ENCODE peak calls at places on chromosome 1, in nine cellular contexts. One of them, this sample, is unnamed.

GRCh38 chr1:206495493-206496046 is 11.8 kb upstream of the RASSF5 start:
- DNase-seq in colonic mucosa: no peak
- DNase-seq in CD4-positive, alpha-beta memory T cell: no peak
- DNase-seq in Caco-2: no peak
- DNase-seq in lower lobe of right lung: no peak
- DNase-seq in mesendoderm: no peak
- DNase-seq in mucosa of descending colon: no peak
- DNase-seq in breast epithelium: no peak
- DNase-seq in cardiac muscle cell: peak; percentile 77
- DNase-seq in this sample: no peak

GRCh38 chr1:156502749-156503671 is 2.4 kb upstream of the MEF2D start:
- DNase-seq in colonic mucosa: peak; percentile 80
- DNase-seq in CD4-positive, alpha-beta memory T cell: no peak
- DNase-seq in Caco-2: peak; percentile 90
- DNase-seq in lower lobe of right lung: peak; percentile 84
- DNase-seq in mesendoderm: peak; percentile 99
- DNase-seq in mucosa of descending colon: no peak
- DNase-seq in breast epithelium: no peak
- DNase-seq in cardiac muscle cell: peak; percentile 92
- DNase-seq in this sample: peak; percentile 65

GRCh38 chr1:245337829-245338484 is 183.2 kb downstream of the KIF26B start:
- DNase-seq in colonic mucosa: no peak
- DNase-seq in CD4-positive, alpha-beta memory T cell: no peak
- DNase-seq in Caco-2: peak; percentile 16
- DNase-seq in lower lobe of right lung: no peak
- DNase-seq in mesendoderm: peak; percentile 81
- DNase-seq in mucosa of descending colon: no peak
- DNase-seq in breast epithelium: no peak
- DNase-seq in cardiac muscle cell: peak; percentile 19
- DNase-seq in this sample: no peak

GRCh38 chr1:210607361-210607760 is 278.7 kb downstream of the HHAT start:
- DNase-seq in colonic mucosa: no peak
- DNase-seq in CD4-positive, alpha-beta memory T cell: no peak
- DNase-seq in Caco-2: no peak
- DNase-seq in lower lobe of right lung: no peak
- DNase-seq in mesendoderm: no peak
- DNase-seq in mucosa of descending colon: no peak
- DNase-seq in breast epithelium: no peak
- DNase-seq in cardiac muscle cell: no peak
- DNase-seq in this sample: no peak

GRCh38 chr1:91635763-91636162 is 135.1 kb downstream of the CDC7 start:
- DNase-seq in colonic mucosa: no peak
- DNase-seq in CD4-positive, alpha-beta memory T cell: no peak
- DNase-seq in Caco-2: no peak
- DNase-seq in lower lobe of right lung: no peak
- DNase-seq in mesendoderm: no peak
- DNase-seq in mucosa of descending colon: no peak
- DNase-seq in breast epithelium: no peak
- DNase-seq in cardiac muscle cell: no peak
- DNase-seq in this sample: no peak

GRCh38 chr1:212237651-212238050 is 47.6 kb upstream of the PPP2R5A start:
- DNase-seq in colonic mucosa: peak; percentile 56
- DNase-seq in CD4-positive, alpha-beta memory T cell: no peak
- DNase-seq in Caco-2: peak; percentile 42
- DNase-seq in lower lobe of right lung: no peak
- DNase-seq in mesendoderm: no peak
- DNase-seq in mucosa of descending colon: no peak
- DNase-seq in breast epithelium: no peak
- DNase-seq in cardiac muscle cell: no peak
- DNase-seq in this sample: no peak

GRCh38 chr1:5933676-5934057 is 58.6 kb downstream of the NPHP4 start:
- DNase-seq in colonic mucosa: no peak
- DNase-seq in CD4-positive, alpha-beta memory T cell: no peak
- DNase-seq in Caco-2: no peak
- DNase-seq in lower lobe of right lung: no peak
- DNase-seq in mesendoderm: no peak
- DNase-seq in mucosa of descending colon: no peak
- DNase-seq in breast epithelium: no peak
- DNase-seq in cardiac muscle cell: peak; percentile 77
- DNase-seq in this sample: no peak

GRCh38 chr1:117416004-117416403 is 48.8 kb downstream of the MAN1A2 start:
- DNase-seq in colonic mucosa: no peak
- DNase-seq in CD4-positive, alpha-beta memory T cell: no peak
- DNase-seq in Caco-2: no peak
- DNase-seq in lower lobe of right lung: no peak
- DNase-seq in mesendoderm: no peak
- DNase-seq in mucosa of descending colon: no peak
- DNase-seq in breast epithelium: no peak
- DNase-seq in cardiac muscle cell: no peak
- DNase-seq in this sample: no peak

GRCh38 chr1:165573787-165574186 is 30.0 kb downstream of the LRRC52 start:
- DNase-seq in colonic mucosa: no peak
- DNase-seq in CD4-positive, alpha-beta memory T cell: no peak
- DNase-seq in Caco-2: no peak
- DNase-seq in lower lobe of right lung: no peak
- DNase-seq in mesendoderm: no peak
- DNase-seq in mucosa of descending colon: no peak
- DNase-seq in breast epithelium: no peak
- DNase-seq in cardiac muscle cell: no peak
- DNase-seq in this sample: no peak

GRCh38 chr1:165580931-165581871 is 37.4 kb downstream of the LRRC52 start:
- DNase-seq in colonic mucosa: no peak
- DNase-seq in CD4-positive, alpha-beta memory T cell: no peak
- DNase-seq in Caco-2: no peak
- DNase-seq in lower lobe of right lung: no peak
- DNase-seq in mesendoderm: no peak
- DNase-seq in mucosa of descending colon: no peak
- DNase-seq in breast epithelium: no peak
- DNase-seq in cardiac muscle cell: no peak
- DNase-seq in this sample: no peak

GRCh38 chr1:165574295-165574694 is 30.5 kb downstream of the LRRC52 start:
- DNase-seq in colonic mucosa: no peak
- DNase-seq in CD4-positive, alpha-beta memory T cell: no peak
- DNase-seq in Caco-2: no peak
- DNase-seq in lower lobe of right lung: no peak
- DNase-seq in mesendoderm: no peak
- DNase-seq in mucosa of descending colon: no peak
- DNase-seq in breast epithelium: no peak
- DNase-seq in cardiac muscle cell: no peak
- DNase-seq in this sample: no peak

GRCh38 chr1:165577707-165578106 is 33.9 kb downstream of the LRRC52 start:
- DNase-seq in colonic mucosa: no peak
- DNase-seq in CD4-positive, alpha-beta memory T cell: no peak
- DNase-seq in Caco-2: no peak
- DNase-seq in lower lobe of right lung: no peak
- DNase-seq in mesendoderm: no peak
- DNase-seq in mucosa of descending colon: no peak
- DNase-seq in breast epithelium: no peak
- DNase-seq in cardiac muscle cell: no peak
- DNase-seq in this sample: no peak

GRCh38 chr1:165575700-165576099 is 31.9 kb downstream of the LRRC52 start:
- DNase-seq in colonic mucosa: no peak
- DNase-seq in CD4-positive, alpha-beta memory T cell: no peak
- DNase-seq in Caco-2: no peak
- DNase-seq in lower lobe of right lung: no peak
- DNase-seq in mesendoderm: no peak
- DNase-seq in mucosa of descending colon: no peak
- DNase-seq in breast epithelium: no peak
- DNase-seq in cardiac muscle cell: no peak
- DNase-seq in this sample: no peak
- H3K4me1 ChIP-seq in colonic mucosa: no peaks in the 10 kb centered on the region
- H3K4me1 ChIP-seq in CD4-positive, alpha-beta memory T cell: no peaks in the 10 kb centered on the region
- H3K4me1 ChIP-seq in Caco-2: no peaks in the 10 kb centered on the region
- H3K4me1 ChIP-seq in lower lobe of right lung: no peaks in the 10 kb centered on the region
- H3K4me1 ChIP-seq in mesendoderm: no peaks in the 10 kb centered on the region
- H3K4me1 ChIP-seq in mucosa of descending colon: no peaks in the 10 kb centered on the region
- H3K4me1 ChIP-seq in breast epithelium: no peaks in the 10 kb centered on the region
- H3K4me1 ChIP-seq in cardiac muscle cell: peaks cover 30% of the 10 kb centered on the region
- H3K4me1 ChIP-seq in this sample: no peaks in the 10 kb centered on the region

DNA sequence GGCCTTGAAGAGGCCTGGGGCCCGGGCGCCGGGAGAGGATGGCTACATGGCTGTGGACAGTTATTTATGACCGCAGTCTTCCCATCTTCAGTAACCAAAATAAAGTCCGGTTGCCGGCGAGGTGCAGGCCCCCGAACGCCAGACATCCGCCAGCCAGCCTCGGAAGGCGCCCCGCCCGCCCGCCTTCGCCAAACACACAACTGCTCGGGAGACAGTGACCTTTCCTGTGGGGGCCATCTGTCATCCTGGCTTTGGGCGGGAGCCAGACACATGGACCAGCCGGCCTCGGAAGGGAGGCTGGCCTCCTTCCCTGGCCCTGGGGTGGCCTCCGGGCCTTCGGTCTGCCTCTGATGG is 68.9 kb downstream of the DHRS3 start:
- DNase-seq in colonic mucosa: no peak
- DNase-seq in CD4-positive, alpha-beta memory T cell: no peak
- DNase-seq in Caco-2: no peak
- DNase-seq in lower lobe of right lung: peak; percentile 49
- DNase-seq in mesendoderm: no peak
- DNase-seq in mucosa of descending colon: peak; percentile 65
- DNase-seq in breast epithelium: peak; percentile 52
- DNase-seq in cardiac muscle cell: no peak
- DNase-seq in this sample: no peak
- H3K4me3 ChIP-seq in colonic mucosa: no peak overlapping the region
- H3K4me3 ChIP-seq in CD4-positive, alpha-beta memory T cell: no peak overlapping the region
- H3K4me3 ChIP-seq in Caco-2: no peak overlapping the region
- H3K4me3 ChIP-seq in lower lobe of right lung: no peak overlapping the region
- H3K4me3 ChIP-seq in mesendoderm: no peak overlapping the region
- H3K4me3 ChIP-seq in mucosa of descending colon: no peak overlapping the region
- H3K4me3 ChIP-seq in breast epithelium: peak overlapping the region; percentile 49
- H3K4me3 ChIP-seq in cardiac muscle cell: no peak overlapping the region
- H3K4me3 ChIP-seq in this sample: no peak overlapping the region

GRCh38 chr1:217911908-217912307 is 280.8 kb downstream of the SPATA17 start:
- DNase-seq in colonic mucosa: no peak
- DNase-seq in CD4-positive, alpha-beta memory T cell: no peak
- DNase-seq in Caco-2: peak; percentile 4
- DNase-seq in lower lobe of right lung: no peak
- DNase-seq in mesendoderm: peak; percentile 45
- DNase-seq in mucosa of descending colon: no peak
- DNase-seq in breast epithelium: no peak
- DNase-seq in cardiac muscle cell: no peak
- DNase-seq in this sample: no peak

GRCh38 chr1:217919683-217920502 is 288.7 kb downstream of the SPATA17 start:
- DNase-seq in colonic mucosa: no peak
- DNase-seq in CD4-positive, alpha-beta memory T cell: no peak
- DNase-seq in Caco-2: no peak
- DNase-seq in lower lobe of right lung: no peak
- DNase-seq in mesendoderm: no peak
- DNase-seq in mucosa of descending colon: no peak
- DNase-seq in breast epithelium: no peak
- DNase-seq in cardiac muscle cell: peak; percentile 3
- DNase-seq in this sample: no peak

GRCh38 chr1:217921126-217921900 is 290.2 kb downstream of the SPATA17 start:
- DNase-seq in colonic mucosa: no peak
- DNase-seq in CD4-positive, alpha-beta memory T cell: no peak
- DNase-seq in Caco-2: no peak
- DNase-seq in lower lobe of right lung: no peak
- DNase-seq in mesendoderm: peak; percentile 47
- DNase-seq in mucosa of descending colon: no peak
- DNase-seq in breast epithelium: no peak
- DNase-seq in cardiac muscle cell: no peak
- DNase-seq in this sample: no peak

DNA sequence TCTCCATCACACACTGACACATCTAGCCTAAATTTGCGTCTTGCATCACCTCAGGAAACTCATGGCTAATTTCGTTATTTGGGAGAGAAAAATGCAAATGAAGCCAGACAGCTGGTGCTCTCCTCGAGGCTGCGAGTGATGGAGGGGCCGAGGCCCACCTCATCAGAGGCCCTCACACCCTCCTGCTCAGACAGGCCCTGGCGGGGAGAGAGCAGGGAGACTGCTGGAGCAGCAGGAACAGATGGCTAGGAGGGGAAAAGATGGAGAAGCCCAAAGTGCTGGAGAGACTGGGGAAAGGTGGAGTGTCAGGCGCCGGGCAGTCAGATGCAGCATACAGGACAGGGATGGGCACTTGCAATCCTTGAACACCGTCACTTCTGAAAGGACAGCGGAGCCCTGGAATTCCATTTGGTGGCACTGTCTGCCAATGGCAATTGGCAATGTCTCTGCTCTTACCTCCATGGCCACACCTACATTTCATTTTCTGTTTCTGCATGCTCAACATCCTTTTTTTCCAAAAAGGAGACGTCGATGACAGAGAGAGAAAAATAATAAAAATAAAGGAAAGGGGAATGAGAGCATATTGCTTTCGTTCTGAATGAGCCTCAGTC is 286.2 kb downstream of the SPATA17 start:
- DNase-seq in colonic mucosa: no peak
- DNase-seq in CD4-positive, alpha-beta memory T cell: no peak
- DNase-seq in Caco-2: no peak
- DNase-seq in lower lobe of right lung: no peak
- DNase-seq in mesendoderm: no peak
- DNase-seq in mucosa of descending colon: no peak
- DNase-seq in breast epithelium: no peak
- DNase-seq in cardiac muscle cell: no peak
- DNase-seq in this sample: no peak
- H3K4me1 ChIP-seq in colonic mucosa: no peaks in the 10 kb centered on the region
- H3K4me1 ChIP-seq in CD4-positive, alpha-beta memory T cell: no peaks in the 10 kb centered on the region
- H3K4me1 ChIP-seq in Caco-2: no peaks in the 10 kb centered on the region
- H3K4me1 ChIP-seq in lower lobe of right lung: no peaks in the 10 kb centered on the region
- H3K4me1 ChIP-seq in mesendoderm: no peaks in the 10 kb centered on the region
- H3K4me1 ChIP-seq in mucosa of descending colon: no peaks in the 10 kb centered on the region
- H3K4me1 ChIP-seq in breast epithelium: no peaks in the 10 kb centered on the region
- H3K4me1 ChIP-seq in cardiac muscle cell: no peaks in the 10 kb centered on the region
- H3K4me1 ChIP-seq in this sample: no peaks in the 10 kb centered on the region

GRCh38 chr1:197664391-197664790 is 110.9 kb downstream of the DENND1B start:
- DNase-seq in colonic mucosa: no peak
- DNase-seq in CD4-positive, alpha-beta memory T cell: no peak
- DNase-seq in Caco-2: no peak
- DNase-seq in lower lobe of right lung: no peak
- DNase-seq in mesendoderm: no peak
- DNase-seq in mucosa of descending colon: no peak
- DNase-seq in breast epithelium: no peak
- DNase-seq in cardiac muscle cell: no peak
- DNase-seq in this sample: no peak

GRCh38 chr1:197671140-197671539 is 104.1 kb downstream of the DENND1B start:
- DNase-seq in colonic mucosa: no peak
- DNase-seq in CD4-positive, alpha-beta memory T cell: no peak
- DNase-seq in Caco-2: no peak
- DNase-seq in lower lobe of right lung: no peak
- DNase-seq in mesendoderm: no peak
- DNase-seq in mucosa of descending colon: no peak
- DNase-seq in breast epithelium: no peak
- DNase-seq in cardiac muscle cell: no peak
- DNase-seq in this sample: no peak

GRCh38 chr1:197671920-197672319 is 103.4 kb downstream of the DENND1B start:
- DNase-seq in colonic mucosa: no peak
- DNase-seq in CD4-positive, alpha-beta memory T cell: no peak
- DNase-seq in Caco-2: no peak
- DNase-seq in lower lobe of right lung: no peak
- DNase-seq in mesendoderm: no peak
- DNase-seq in mucosa of descending colon: no peak
- DNase-seq in breast epithelium: no peak
- DNase-seq in cardiac muscle cell: no peak
- DNase-seq in this sample: no peak

GRCh38 chr1:197663178-197663953 is 111.9 kb downstream of the DENND1B start:
- DNase-seq in colonic mucosa: no peak
- DNase-seq in CD4-positive, alpha-beta memory T cell: no peak
- DNase-seq in Caco-2: no peak
- DNase-seq in lower lobe of right lung: no peak
- DNase-seq in mesendoderm: peak; percentile 87
- DNase-seq in mucosa of descending colon: no peak
- DNase-seq in breast epithelium: no peak
- DNase-seq in cardiac muscle cell: no peak
- DNase-seq in this sample: no peak

GRCh38 chr1:197666769-197667285 is 108.5 kb downstream of the DENND1B start:
- DNase-seq in colonic mucosa: no peak
- DNase-seq in CD4-positive, alpha-beta memory T cell: no peak
- DNase-seq in Caco-2: no peak
- DNase-seq in lower lobe of right lung: no peak
- DNase-seq in mesendoderm: no peak
- DNase-seq in mucosa of descending colon: no peak
- DNase-seq in breast epithelium: no peak
- DNase-seq in cardiac muscle cell: no peak
- DNase-seq in this sample: no peak
- H3K4me3 ChIP-seq in colonic mucosa: no peak overlapping the region
- H3K4me3 ChIP-seq in CD4-positive, alpha-beta memory T cell: no peak overlapping the region
- H3K4me3 ChIP-seq in Caco-2: no peak overlapping the region
- H3K4me3 ChIP-seq in lower lobe of right lung: no peak overlapping the region
- H3K4me3 ChIP-seq in mesendoderm: no peak overlapping the region
- H3K4me3 ChIP-seq in mucosa of descending colon: no peak overlapping the region
- H3K4me3 ChIP-seq in breast epithelium: no peak overlapping the region
- H3K4me3 ChIP-seq in cardiac muscle cell: no peak overlapping the region
- H3K4me3 ChIP-seq in this sample: no peak overlapping the region